ENCODE peak calls at places on chromosomes 11 and 22, in five cellular contexts. E is gastrocnemius medialis, V is mammary epithelial cell, B is heart left ventricle, H is uterus. F is an unnamed sample.
A peak's percentile ranks its signal among the peaks of the same experiment; 100 is the strongest.

GRCh38 chr11:124749920-124750319 is 2.1 kb downstream of the VSIG2 start:
- DNase-seq in E (no peak), V (no peak), B (no peak), H (no peak), F (no peak)

GRCh38 chr22:17918840-17919239 is 105.5 kb downstream of the MICAL3 start:
- DNase-seq in E (no peak), V (peak; percentile 67), B (no peak), H (no peak), F (no peak)

GRCh38 chr11:102709211-102709980 is 3.8 kb upstream of the MMP27 start:
- DNase-seq in E (no peak), V (peak; percentile 18), B (no peak), H (no peak), F (no peak)

GRCh38 chr22:23847991-23848864 is 9.4 kb upstream of the DERL3 start:
- DNase-seq in E (no peak), V (no peak), B (no peak), H (no peak), F (no peak)

GRCh38 chr11:71251761-71252433 is 480 bp downstream of the SHANK2 start:
- DNase-seq in E (no peak), V (no peak), B (no peak), H (no peak), F (no peak)

GRCh38 chr11:10902756-10903155 is 44.9 kb upstream of the ZBED5 start:
- DNase-seq in E (no peak), V (no peak), B (no peak), H (no peak), F (no peak)

GRCh38 chr11:116605543-116605942 is 167.2 kb downstream of the BUD13 start:
- DNase-seq in E (no peak), V (peak; percentile 26), B (no peak), H (no peak), F (no peak)

GRCh38 chr11:120139316-120140069 is 1.6 kb upstream of the TRIM29 start:
- DNase-seq in E (no peak), V (no peak), B (no peak), H (no peak), F (peak; percentile 36)

GRCh38 chr22:37639070-37639760 is at the start of gene SH3BP1:
- DNase-seq in E (no peak), V (peak; percentile 32), B (no peak), H (peak; percentile 71), F (peak; percentile 68)

GRCh38 chr11:117642396-117642795 is 154.6 kb downstream of the DSCAML1 start:
- DNase-seq in E (no peak), V (no peak), B (no peak), H (no peak), F (no peak)

GRCh38 chr11:103486609-103487008 is 377.4 kb downstream of the DYNC2H1 start:
- DNase-seq in E (no peak), V (peak; percentile 11), B (no peak), H (no peak), F (no peak)

GRCh38 chr11:95338430-95338991 is 107.5 kb upstream of the SESN3 start:
- DNase-seq in E (peak; percentile 37), V (no peak), B (peak; percentile 76), H (peak; percentile 88), F (no peak)

GRCh38 chr11:74090701-74091100 is 80.1 kb downstream of the C2CD3 start:
- DNase-seq in E (peak; percentile 37), V (no peak), B (no peak), H (no peak), F (no peak)

GRCh38 chr11:114846040-114846791 is 167.9 kb downstream of the NXPE2 start:
- DNase-seq in E (peak; percentile 80), V (peak; percentile 6), B (peak; percentile 61), H (no peak), F (no peak)

GRCh38 chr22:23128269-23129108 is 13.3 kb downstream of the RSPH14 start:
- DNase-seq in E (peak; percentile 34), V (peak; percentile 47), B (peak; percentile 70), H (peak; percentile 66), F (no peak)

GRCh38 chr11:65329944-65330403 is 3.7 kb upstream of the DPF2 start:
- DNase-seq in E (peak; percentile 80), V (peak; percentile 64), B (peak; percentile 85), H (peak; percentile 82), F (peak; percentile 84)

GRCh38 chr11:65330544-65330943 is 3.1 kb upstream of the DPF2 start:
- DNase-seq in E (no peak), V (no peak), B (no peak), H (no peak), F (no peak)

GRCh38 chr11:65325435-65325834 is 8.2 kb upstream of the DPF2 start:
- DNase-seq in E (no peak), V (no peak), B (no peak), H (no peak), F (no peak)

GRCh38 chr11:65334696-65335295 is 1.1 kb downstream of the DPF2 start:
- DNase-seq in E (no peak), V (no peak), B (no peak), H (no peak), F (no peak)

DNA sequence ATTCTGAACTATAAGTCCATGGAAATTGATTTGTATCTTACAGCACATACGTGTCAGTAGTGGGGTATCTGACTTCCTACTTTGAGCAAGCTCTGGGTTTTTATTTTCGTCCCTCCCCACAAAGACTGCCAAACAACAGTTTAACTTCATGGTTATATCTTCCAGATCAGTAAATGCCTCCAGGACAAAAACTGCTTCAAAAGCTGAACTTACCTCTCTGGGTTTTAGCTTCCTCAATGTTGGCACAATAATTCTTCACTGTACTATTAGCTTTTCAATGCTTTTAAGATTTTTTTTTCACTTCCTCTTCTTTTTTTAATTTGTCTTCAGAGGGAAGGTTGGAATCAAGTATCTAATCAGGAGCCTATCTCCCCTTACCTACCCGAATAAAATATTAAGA is 4.1 kb upstream of the DPF2 start:
- DNase-seq in E (no peak), V (no peak), B (no peak), H (no peak), F (no peak)
- H3K27ac ChIP-seq in E (no peak overlapping the region), V (peak overlapping the region; percentile 24), B (no peak overlapping the region), H (peak overlapping the region; percentile 34), F (peak overlapping the region; percentile 21)

GRCh38 chr11:9758676-9759518 is 95.0 kb downstream of the SWAP70 start:
- DNase-seq in E (peak; percentile 79), V (peak; percentile 61), B (peak; percentile 84), H (peak; percentile 81), F (no peak)

GRCh38 chr11:9756461-9756860 is 92.6 kb downstream of the SWAP70 start:
- DNase-seq in E (no peak), V (peak; percentile 95), B (no peak), H (no peak), F (no peak)

GRCh38 chr11:9756878-9757277 is 93.0 kb downstream of the SWAP70 start:
- DNase-seq in E (no peak), V (no peak), B (no peak), H (no peak), F (no peak)

GRCh38 chr11:9759519-9760179 is 95.8 kb downstream of the SWAP70 start:
- DNase-seq in E (peak; percentile 90), V (peak; percentile 100), B (peak; percentile 81), H (peak; percentile 78), F (peak; percentile 96)

DNA sequence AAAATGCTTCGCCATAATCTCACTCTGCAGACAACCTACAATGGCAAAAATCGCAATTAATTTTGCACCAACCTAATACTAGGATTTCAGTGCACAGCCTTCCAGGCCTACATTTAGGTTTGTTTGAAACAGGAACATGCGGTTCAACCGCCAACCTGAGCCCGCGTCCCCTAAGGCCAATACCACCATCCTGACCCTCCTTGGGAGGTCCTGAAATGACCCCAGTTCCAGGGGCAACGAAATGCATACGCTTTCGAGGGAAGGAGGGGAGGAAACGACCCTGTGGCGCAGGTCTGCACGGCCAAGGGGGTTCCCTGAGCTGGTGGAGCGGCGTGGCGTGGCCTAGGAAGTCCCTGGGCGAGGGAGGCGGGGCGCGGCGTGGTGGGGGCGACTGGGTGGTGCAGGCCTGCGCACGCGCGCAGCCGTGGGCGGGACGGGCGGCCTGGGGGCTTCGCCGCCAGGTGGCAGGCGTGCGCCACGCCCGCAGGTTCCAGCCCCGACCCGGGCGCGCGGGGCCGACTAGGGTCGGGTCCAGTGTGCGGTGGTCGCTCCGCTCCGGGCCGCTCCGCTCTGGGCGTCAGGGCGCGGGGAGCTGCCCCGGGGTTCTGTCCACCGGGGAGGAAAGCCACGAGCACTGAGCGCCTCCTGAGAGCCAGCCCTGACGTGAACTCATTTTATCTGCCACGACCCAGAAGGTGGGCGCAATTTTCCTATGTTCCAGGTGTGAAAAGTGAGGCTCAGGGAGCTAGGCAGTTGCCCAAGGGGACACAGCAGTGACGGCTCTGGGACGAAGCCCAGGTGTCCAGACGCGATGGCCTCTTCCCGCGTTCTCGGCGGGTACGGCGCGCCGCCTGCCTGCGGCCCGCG is 94.2 kb downstream of the SWAP70 start:
- DNase-seq in E (peak; percentile 73), V (peak; percentile 57), B (peak; percentile 91), H (peak; percentile 87), F (peak; percentile 78)
- H3K4me1 ChIP-seq in E (peaks cover 18% of the 10 kb centered on the region), V (peaks cover 72% of the 10 kb centered on the region), B (peaks cover 28% of the 10 kb centered on the region), H (peaks cover 7% of the 10 kb centered on the region), F (peaks cover 41% of the 10 kb centered on the region)

DNA sequence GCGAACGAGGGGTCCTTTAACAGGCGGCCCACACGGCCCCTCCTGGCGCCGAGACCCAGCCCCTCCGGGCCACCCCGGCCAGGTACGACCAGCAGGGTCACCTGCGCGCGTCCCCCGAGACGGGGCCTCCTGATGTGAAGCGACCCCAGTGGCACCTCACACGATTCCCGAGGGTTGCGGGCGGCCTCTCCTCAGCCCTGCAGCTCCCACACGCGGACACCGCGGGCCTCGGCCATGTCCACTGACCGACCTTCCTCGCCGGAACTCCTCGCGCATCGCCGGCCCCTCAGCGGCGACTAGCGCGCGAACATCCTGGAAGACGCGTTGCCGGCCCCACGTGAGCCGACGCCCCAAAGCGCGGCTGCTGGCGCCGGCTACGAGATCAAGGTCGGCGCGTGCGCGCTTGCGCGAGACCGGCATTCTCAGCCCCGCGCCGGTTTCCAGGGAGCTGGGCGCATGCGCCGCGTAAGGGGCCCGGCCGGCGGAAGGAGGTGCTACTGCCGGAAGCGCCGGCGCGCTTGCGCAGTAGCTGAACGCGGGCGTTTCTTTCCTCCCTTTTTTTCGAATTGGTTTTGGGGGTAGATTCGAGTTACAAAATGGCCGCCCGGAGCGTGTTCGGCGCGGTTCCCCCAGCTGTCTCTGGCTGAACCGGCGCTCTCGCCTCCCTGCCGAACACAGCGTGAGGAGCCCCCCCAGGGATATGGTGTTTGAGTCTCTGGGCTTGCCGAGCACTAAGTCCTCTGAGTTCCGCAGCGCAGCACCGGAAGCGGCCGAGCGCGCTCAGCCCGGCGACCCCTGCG is at the start of gene NUP50:
- DNase-seq in E (peak; percentile 96), V (peak; percentile 96), B (peak; percentile 94), H (peak; percentile 95), F (peak; percentile 92)
- TF ChIP-seq CTCF in E (peak; percentile 21), V (no peak), B (no peak), H (no peak), F (no peak)

GRCh38 chr11:47396049-47396320 is 12.4 kb upstream of the SLC39A13 start:
- DNase-seq in E (no peak), V (no peak), B (no peak), H (no peak), F (no peak)
- H3K27ac ChIP-seq in E (peak overlapping the region; percentile 82), V (no peak overlapping the region), B (no peak overlapping the region), H (peak overlapping the region; percentile 85), F (no peak overlapping the region)

GRCh38 chr11:17379383-17380180 is 8.9 kb downstream of the KCNJ11 start:
- DNase-seq in E (no peak), V (peak; percentile 31), B (no peak), H (no peak), F (no peak)

GRCh38 chr11:17383466-17383865 is 5.0 kb downstream of the KCNJ11 start:
- DNase-seq in E (no peak), V (no peak), B (no peak), H (no peak), F (no peak)

GRCh38 chr11:17381156-17381555 is 7.3 kb downstream of the KCNJ11 start:
- DNase-seq in E (no peak), V (no peak), B (no peak), H (no peak), F (no peak)

GRCh38 chr11:17384002-17384511 is 4.4 kb downstream of the KCNJ11 start:
- DNase-seq in E (peak; percentile 88), V (peak; percentile 47), B (peak; percentile 76), H (peak; percentile 63), F (no peak)

GRCh38 chr11:17382046-17382728 is 6.3 kb downstream of the KCNJ11 start:
- DNase-seq in E (peak; percentile 9), V (no peak), B (no peak), H (no peak), F (no peak)
- H3K4me1 ChIP-seq in E (peaks cover 34% of the 10 kb centered on the region), V (peaks cover 13% of the 10 kb centered on the region), B (peaks cover 5% of the 10 kb centered on the region), H (no peaks in the 10 kb centered on the region), F (no peaks in the 10 kb centered on the region)